ENCODE peak calls at places on chromosomes 11 and 22, in four cellular contexts. X is foreskin fibroblast, Q is gastrocnemius medialis, F is neural crest cell. Z is an unnamed sample.

GRCh38 chr11:12213920-12214319 is 103.5 kb downstream of the MICAL2 start:
- DNase-seq in X (peak; percentile 81), Q (no peak), F (no peak), Z (no peak)

GRCh38 chr22:39240841-39241631 is 3.7 kb downstream of the PDGFB start:
- DNase-seq in X (no peak), Q (peak; percentile 57), F (no peak), Z (peak; percentile 61)

GRCh38 chr11:93031386-93031785 is 61.9 kb downstream of the MTNR1B start:
- DNase-seq in X (no peak), Q (no peak), F (no peak), Z (no peak)

GRCh38 chr22:41939981-41940852 is 6.7 kb downstream of the CENPM start:
- DNase-seq in X (no peak), Q (no peak), F (no peak), Z (no peak)

GRCh38 chr22:47095395-47096122 is 333.1 kb downstream of the TBC1D22A start:
- DNase-seq in X (peak; percentile 20), Q (no peak), F (no peak), Z (no peak)

GRCh38 chr22:20237480-20238440 is 30.4 kb downstream of the RTN4R start:
- DNase-seq in X (peak; percentile 28), Q (no peak), F (no peak), Z (no peak)

GRCh38 chr11:44332665-44333064 is 22.7 kb upstream of the ALX4 start:
- DNase-seq in X (no peak), Q (no peak), F (no peak), Z (no peak)

GRCh38 chr11:99352642-99353041 is 331.9 kb downstream of the CNTN5 start:
- DNase-seq in X (no peak), Q (no peak), F (no peak), Z (no peak)

GRCh38 chr11:12876988-12877387 is 132.1 kb upstream of the RASSF10 start:
- DNase-seq in X (no peak), Q (no peak), F (no peak), Z (no peak)

GRCh38 chr11:106943089-106943488 is 75.2 kb downstream of the GUCY1A2 start:
- DNase-seq in X (no peak), Q (no peak), F (no peak), Z (no peak)

GRCh38 chr22:50027639-50028537 is 15.3 kb upstream of the IL17REL start:
- DNase-seq in X (peak; percentile 17), Q (no peak), F (no peak), Z (no peak)

GRCh38 chr22:28815729-28816128 is 15.4 kb upstream of the XBP1 start:
- DNase-seq in X (no peak), Q (no peak), F (no peak), Z (no peak)

GRCh38 chr11:92140021-92140420 is 84.6 kb upstream of the FAT3 start:
- DNase-seq in X (no peak), Q (no peak), F (no peak), Z (no peak)

GRCh38 chr11:95593101-95593500 is 196.5 kb downstream of the FAM76B start:
- DNase-seq in X (peak; percentile 71), Q (no peak), F (no peak), Z (no peak)

GRCh38 chr11:106990322-106990721 is 28.0 kb downstream of the GUCY1A2 start:
- DNase-seq in X (no peak), Q (no peak), F (no peak), Z (no peak)

GRCh38 chr22:28015676-28016601 is 96.9 kb upstream of the PITPNB start:
- DNase-seq in X (no peak), Q (no peak), F (no peak), Z (peak; percentile 51)

GRCh38 chr22:31036671-31037550 is 44.2 kb upstream of the SMTN start:
- DNase-seq in X (peak; percentile 76), Q (no peak), F (no peak), Z (peak; percentile 42)

GRCh38 chr11:1120532-1121342 is 37.0 kb upstream of the MUC5AC start:
- DNase-seq in X (no peak), Q (no peak), F (no peak), Z (peak; percentile 53)

GRCh38 chr11:124783002-124783401 is 17.2 kb downstream of the MSANTD2 start:
- DNase-seq in X (no peak), Q (no peak), F (no peak), Z (no peak)

GRCh38 chr22:31347251-31348008 is 1.3 kb upstream of the PATZ1 start:
- DNase-seq in X (peak; percentile 84), Q (no peak), F (peak; percentile 55), Z (no peak)

GRCh38 chr22:44074286-44074984 is 50.3 kb downstream of the PARVB start:
- DNase-seq in X (no peak), Q (no peak), F (no peak), Z (no peak)

GRCh38 chr11:118012083-118012669 is 26.0 kb downstream of the IL10RA start:
- DNase-seq in X (no peak), Q (no peak), F (no peak), Z (peak; percentile 59)

GRCh38 chr22:43658823-43659222 is 153.3 kb downstream of the EFCAB6 start:
- DNase-seq in X (no peak), Q (no peak), F (no peak), Z (no peak)

GRCh38 chr11:23236846-23237550 is 376.7 kb upstream of the CCDC179 start:
- DNase-seq in X (peak; percentile 63), Q (no peak), F (no peak), Z (no peak)

GRCh38 chr11:63847363-63847762 is 8.5 kb downstream of the MARK2 start:
- DNase-seq in X (no peak), Q (no peak), F (no peak), Z (no peak)

GRCh38 chr11:87851234-87851633 is 324.0 kb downstream of the RAB38 start:
- DNase-seq in X (peak; percentile 63), Q (no peak), F (no peak), Z (no peak)

GRCh38 chr22:20857247-20857643 is 1.4 kb downstream of the PI4KA start:
- DNase-seq in X (no peak), Q (no peak), F (no peak), Z (no peak)

GRCh38 chr11:56906683-56907148 is 82.0 kb upstream of the OR5AK2 start:
- DNase-seq in X (no peak), Q (no peak), F (no peak), Z (no peak)

GRCh38 chr11:13761250-13761649 is 92.8 kb downstream of the FAR1 start:
- DNase-seq in X (peak; percentile 8), Q (no peak), F (no peak), Z (no peak)

GRCh38 chr22:38788016-38788415 is 5.9 kb downstream of the DNAL4 start:
- DNase-seq in X (peak; percentile 68), Q (no peak), F (no peak), Z (no peak)

GRCh38 chr11:94519478-94520084 is 7.3 kb downstream of the C11orf97 start:
- DNase-seq in X (peak; percentile 66), Q (no peak), F (no peak), Z (no peak)

GRCh38 chr22:43147821-43148220 is 3.5 kb upstream of the TSPO start:
- DNase-seq in X (peak; percentile 14), Q (no peak), F (no peak), Z (no peak)

GRCh38 chr11:33268945-33269567 is 11.9 kb downstream of the HIPK3 start:
- DNase-seq in X (peak; percentile 48), Q (no peak), F (no peak), Z (no peak)

GRCh38 chr11:73383249-73384126 is 7.3 kb downstream of the RELT start:
- DNase-seq in X (peak; percentile 44), Q (no peak), F (no peak), Z (no peak)

GRCh38 chr11:27241316-27242122 is 121.5 kb downstream of the CCDC34 start:
- DNase-seq in X (peak; percentile 90), Q (no peak), F (no peak), Z (no peak)

DNA sequence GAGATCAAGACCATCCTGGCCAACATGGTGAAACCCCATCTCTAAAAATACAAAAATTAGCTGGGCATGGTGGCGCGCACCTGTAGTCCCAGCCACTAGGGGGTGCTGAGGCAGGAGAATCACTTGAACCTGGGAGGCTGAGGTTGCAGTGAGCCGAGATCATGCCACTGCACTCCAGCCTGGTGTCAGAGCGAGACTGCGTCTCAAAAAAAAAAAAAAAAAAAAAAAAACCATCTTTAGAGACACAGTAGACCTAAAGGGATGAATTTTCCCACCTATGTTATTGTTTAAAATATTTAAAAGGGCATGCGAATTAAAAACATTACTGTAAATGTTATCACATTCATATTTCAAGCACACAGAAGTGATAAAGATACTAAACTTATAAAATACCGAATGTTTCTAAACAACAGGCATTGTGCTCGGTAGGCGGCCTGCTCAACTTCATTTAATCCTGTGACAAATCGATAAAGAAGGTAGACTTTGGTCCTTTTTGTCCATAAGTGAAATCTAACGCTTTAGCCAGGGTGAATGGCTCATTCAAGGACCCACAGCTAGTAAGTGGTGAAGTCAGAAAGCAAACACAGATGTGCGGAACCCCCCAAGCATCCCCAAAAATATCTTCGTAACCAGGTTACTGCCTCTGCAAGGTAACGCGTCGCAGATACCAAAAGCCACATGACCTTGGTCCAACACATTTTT is 16.1 kb downstream of the NCAPD3 start:
- DNase-seq in X (peak; percentile 46), Q (no peak), F (peak; percentile 57), Z (no peak)
- TF ChIP-seq CTCF in X (peak; percentile 51), Q (peak; percentile 63), F (peak; percentile 83), Z (peak; percentile 42)

DNA sequence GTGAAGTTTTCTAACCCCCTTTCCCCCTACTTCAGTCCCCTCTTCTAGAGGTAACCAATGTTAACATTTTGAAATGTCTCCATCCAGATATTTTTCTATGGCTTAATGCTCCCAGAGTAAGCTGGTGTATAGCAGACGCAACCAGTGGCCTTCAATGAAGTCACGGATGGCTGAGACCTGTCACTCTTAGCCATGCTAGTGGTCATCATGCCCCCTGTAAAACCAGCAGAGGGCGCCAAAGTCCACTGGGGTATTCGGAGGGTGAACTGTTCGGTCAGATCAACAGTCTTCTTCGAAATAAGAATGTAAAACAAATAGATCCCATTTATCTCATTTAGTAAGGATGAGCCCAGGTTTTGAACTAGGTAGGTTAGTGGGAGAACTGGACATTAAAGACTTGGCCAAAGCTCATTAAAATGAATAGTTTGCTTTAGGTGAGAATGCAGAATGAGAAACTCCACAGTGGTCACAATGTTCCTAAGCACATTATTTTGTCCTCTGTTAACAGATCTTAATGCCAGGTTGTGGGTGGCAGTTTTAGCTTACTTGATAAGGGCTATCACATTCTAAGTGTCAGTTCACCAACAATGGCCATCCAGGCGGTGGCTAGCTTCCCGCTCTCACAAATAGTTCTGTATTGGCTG is 8.6 kb upstream of the MMP8 start:
- DNase-seq in X (peak; percentile 74), Q (no peak), F (peak; percentile 40), Z (no peak)
- TF ChIP-seq CTCF in X (peak; percentile 77), Q (peak; percentile 44), F (peak; percentile 76), Z (peak; percentile 16)

DNA sequence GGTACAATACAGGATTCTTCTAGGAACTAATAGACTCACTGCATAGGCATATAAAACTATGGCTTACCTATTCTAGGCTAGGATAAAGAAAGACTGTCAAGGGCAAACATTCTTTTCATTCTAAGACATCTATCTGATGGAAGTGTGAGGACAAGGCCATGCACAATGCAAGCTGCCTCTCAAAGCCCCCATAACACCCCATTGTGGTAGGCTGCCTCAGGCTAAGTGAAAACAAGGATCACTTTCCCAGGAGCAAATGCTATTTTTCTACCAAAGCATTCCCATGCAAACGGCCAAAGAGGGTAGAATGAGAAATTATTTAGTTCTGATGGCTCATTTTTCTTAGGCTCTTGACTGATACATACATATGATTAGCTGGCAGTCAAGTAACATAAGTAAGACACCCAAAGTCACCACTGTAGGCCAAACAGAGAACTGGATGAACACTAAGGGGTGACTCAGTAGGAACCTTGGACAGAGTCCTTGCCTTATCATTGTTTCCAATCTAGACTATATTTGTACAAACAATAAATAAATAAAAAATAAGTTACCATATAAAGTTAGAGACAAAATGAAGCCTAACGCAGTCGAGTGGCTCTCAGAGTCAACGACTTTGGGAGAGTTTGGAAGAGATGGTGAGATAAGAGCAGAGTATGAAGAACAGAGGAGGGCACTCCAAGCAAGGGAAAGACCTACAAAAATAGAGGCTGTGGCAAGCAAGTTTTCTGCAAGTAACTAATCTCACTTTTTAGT is 303.6 kb downstream of the SBF2 start:
- DNase-seq in X (peak; percentile 39), Q (no peak), F (no peak), Z (no peak)
- TF ChIP-seq CTCF in X (no peak), Q (no peak), F (no peak), Z (peak; percentile 24)

GRCh38 chr22:23688121-23688520 is 2.7 kb upstream of the RGL4 start:
- DNase-seq in X (no peak), Q (no peak), F (no peak), Z (no peak)
- TF ChIP-seq CTCF in X (no peak), Q (no peak), F (no peak), Z (no peak)

Z was measured in tibial artery.